ENCODE peak calls at places on chromosomes 13 and 19, in seven cellular contexts. D is left ventricle myocardium inferior, O is prostate gland, U is uterus, Q is brain microvascular endothelial cell, A is esophagus squamous epithelium, X is transverse colon. T is an unnamed sample.

GRCh38 chr13:73610799-73611592 is 523.2 kb downstream of the KLF12 start:
- DNase-seq in D (no peak), O (no peak), U (no peak), Q (no peak), A (no peak), X (no peak), T (no peak)

GRCh38 chr19:8233370-8233769 is 24.2 kb downstream of the CERS4 start:
- DNase-seq in D (no peak), O (no peak), U (no peak), Q (no peak), A (no peak), X (no peak), T (no peak)

GRCh38 chr19:17703823-17704463 is 15.3 kb upstream of the MAP1S start:
- DNase-seq in D (no peak), O (no peak), U (no peak), Q (peak; percentile 36), A (no peak), X (peak; percentile 67), T (peak; percentile 55)

GRCh38 chr19:53772943-53773342 is 51.2 kb downstream of the NLRP12 start:
- DNase-seq in D (no peak), O (peak; percentile 65), U (peak; percentile 17), Q (peak; percentile 70), A (no peak), X (peak; percentile 21), T (no peak)

GRCh38 chr19:55692681-55693081 is 17.7 kb downstream of the EPN1 start:
- DNase-seq in D (peak; percentile 6), O (no peak), U (no peak), Q (no peak), A (no peak), X (no peak), T (no peak)

GRCh38 chr13:28415994-28416411 is 78.9 kb downstream of the FLT1 start:
- DNase-seq in D (no peak), O (no peak), U (no peak), Q (no peak), A (no peak), X (no peak), T (no peak)

GRCh38 chr19:2619076-2619475 is 83.4 kb downstream of the GNG7 start:
- DNase-seq in D (no peak), O (no peak), U (no peak), Q (no peak), A (no peak), X (no peak), T (no peak)

GRCh38 chr19:16381756-16382401 is 57.3 kb downstream of the KLF2 start:
- DNase-seq in D (peak; percentile 80), O (no peak), U (peak; percentile 86), Q (peak; percentile 15), A (no peak), X (peak; percentile 45), T (peak; percentile 83)

GRCh38 chr19:4108767-4109625 is 14.9 kb downstream of the MAP2K2 start:
- DNase-seq in D (no peak), O (no peak), U (no peak), Q (no peak), A (no peak), X (peak; percentile 45), T (no peak)

GRCh38 chr19:10554760-10555612 is 10.8 kb downstream of the KRI1 start:
- DNase-seq in D (no peak), O (no peak), U (no peak), Q (no peak), A (no peak), X (no peak), T (no peak)

GRCh38 chr13:57946361-57946760 is 314.8 kb downstream of the PCDH17 start:
- DNase-seq in D (no peak), O (no peak), U (no peak), Q (no peak), A (no peak), X (no peak), T (no peak)

GRCh38 chr19:58154287-58154678 is 3.7 kb upstream of the ZNF329 start:
- DNase-seq in D (peak; percentile 34), O (peak; percentile 12), U (peak; percentile 61), Q (peak; percentile 16), A (no peak), X (peak; percentile 27), T (peak; percentile 37)

GRCh38 chr19:10991521-10992081 is 30.8 kb downstream of the SMARCA4 start:
- DNase-seq in D (no peak), O (no peak), U (no peak), Q (no peak), A (no peak), X (no peak), T (no peak)

GRCh38 chr19:812819-813358 is 8.9 kb downstream of the PLPPR3 start:
- DNase-seq in D (no peak), O (no peak), U (no peak), Q (no peak), A (no peak), X (no peak), T (no peak)

GRCh38 chr19:8017808-8018207 is 12.4 kb upstream of the ELAVL1 start:
- DNase-seq in D (no peak), O (no peak), U (no peak), Q (no peak), A (no peak), X (peak; percentile 51), T (no peak)

GRCh38 chr13:78660130-78660857 is 1.3 kb upstream of the OBI1 start:
- DNase-seq in D (no peak), O (peak; percentile 4), U (no peak), Q (no peak), A (no peak), X (peak; percentile 11), T (no peak)

GRCh38 chr19:7857727-7858701 is 16.2 kb downstream of the PRR36 start:
- DNase-seq in D (no peak), O (no peak), U (no peak), Q (no peak), A (no peak), X (no peak), T (no peak)

GRCh38 chr19:45782820-45783785 is 813 bp upstream of the DMPK start:
- DNase-seq in D (peak; percentile 85), O (peak; percentile 65), U (peak; percentile 84), Q (peak; percentile 28), A (no peak), X (peak; percentile 52), T (peak; percentile 82)

GRCh38 chr13:64075543-64076271 is 2660.1 kb upstream of the PCDH20 start:
- DNase-seq in D (no peak), O (no peak), U (no peak), Q (no peak), A (no peak), X (no peak), T (no peak)

GRCh38 chr13:67367385-67367784 is 137.2 kb upstream of the PCDH9 start:
- DNase-seq in D (no peak), O (no peak), U (no peak), Q (no peak), A (no peak), X (no peak), T (no peak)

GRCh38 chr13:93903909-93904308 is 575.6 kb downstream of the DCT start:
- DNase-seq in D (no peak), O (no peak), U (no peak), Q (no peak), A (no peak), X (no peak), T (no peak)

GRCh38 chr19:23917856-23918255 is 3.2 kb downstream of the ZNF726 start:
- DNase-seq in D (no peak), O (peak; percentile 14), U (no peak), Q (no peak), A (no peak), X (no peak), T (no peak)

GRCh38 chr19:18304496-18305312 is 18.2 kb downstream of the LSM4 start:
- DNase-seq in D (peak; percentile 89), O (no peak), U (peak; percentile 88), Q (peak; percentile 80), A (no peak), X (peak; percentile 75), T (peak; percentile 89)

GRCh38 chr19:23101241-23101640 is 15.6 kb upstream of the ZNF730 start:
- DNase-seq in D (no peak), O (no peak), U (no peak), Q (no peak), A (no peak), X (no peak), T (no peak)

GRCh38 chr13:93951153-93951552 is 528.3 kb downstream of the DCT start:
- DNase-seq in D (no peak), O (no peak), U (no peak), Q (no peak), A (no peak), X (no peak), T (no peak)

GRCh38 chr19:5131866-5132561 is 163.1 kb downstream of the KDM4B start:
- DNase-seq in D (no peak), O (peak; percentile 69), U (no peak), Q (no peak), A (no peak), X (no peak), T (no peak)
- H3K27ac ChIP-seq in D (no peak overlapping the region), O (peak overlapping the region; percentile 46), U (no peak overlapping the region), Q (no peak overlapping the region), A (no peak overlapping the region), X (no peak overlapping the region), T (no peak overlapping the region)

DNA sequence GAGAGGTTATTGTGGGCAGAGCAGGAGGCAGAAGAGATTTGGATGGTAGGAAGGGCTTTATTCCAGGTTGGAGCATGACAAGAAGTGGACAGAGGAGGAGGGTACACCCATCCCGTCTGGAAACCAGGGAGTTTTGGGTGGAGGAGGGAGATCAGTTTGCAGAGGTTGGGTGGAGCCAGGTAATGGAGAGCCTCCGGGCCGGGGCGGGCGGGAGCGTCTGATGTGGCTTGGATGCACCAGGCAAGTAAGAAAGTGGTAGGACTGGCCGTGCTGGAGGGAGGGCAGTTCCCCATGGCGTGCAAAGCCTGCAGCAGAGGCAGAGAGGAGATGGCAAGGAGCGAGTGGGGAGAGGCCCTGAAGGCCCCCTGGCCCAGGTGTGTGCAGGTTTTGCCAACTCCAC is 10.9 kb downstream of the IGFLR1 start:
- DNase-seq in D (no peak), O (peak; percentile 74), U (no peak), Q (no peak), A (no peak), X (no peak), T (no peak)
- H3K36me3 ChIP-seq in D (peaks cover 89% of the 10 kb centered on the region), O (peaks cover 22% of the 10 kb centered on the region), U (no peaks in the 10 kb centered on the region), Q (peaks cover 78% of the 10 kb centered on the region), A (peaks cover 81% of the 10 kb centered on the region), X (peaks cover 47% of the 10 kb centered on the region), T (peaks cover 98% of the 10 kb centered on the region)

GRCh38 chr13:111561091-111561778 is 240.8 kb downstream of the TEX29 start:
- DNase-seq in D (no peak), O (no peak), U (no peak), Q (no peak), A (no peak), X (no peak), T (no peak)
- TF ChIP-seq CTCF in D (no peak), O (no peak), U (no peak), Q (no peak), A (no peak), X (no peak), T (no peak)

GRCh38 chr19:31352782-31353651 is 3.8 kb upstream of the TSHZ3 start:
- DNase-seq in D (no peak), O (no peak), U (no peak), Q (no peak), A (no peak), X (no peak), T (no peak)

GRCh38 chr19:31350033-31350692 is 927 bp upstream of the TSHZ3 start:
- DNase-seq in D (peak; percentile 53), O (no peak), U (peak; percentile 68), Q (no peak), A (no peak), X (no peak), T (peak; percentile 51)

GRCh38 chr19:31350693-31351211 is 1.5 kb upstream of the TSHZ3 start:
- DNase-seq in D (peak; percentile 68), O (peak; percentile 42), U (peak; percentile 69), Q (peak; percentile 22), A (no peak), X (peak; percentile 41), T (peak; percentile 65)

GRCh38 chr19:31352296-31352781 is 3.1 kb upstream of the TSHZ3 start:
- DNase-seq in D (no peak), O (no peak), U (no peak), Q (no peak), A (no peak), X (no peak), T (no peak)

GRCh38 chr19:31351212-31352193 is 2.3 kb upstream of the TSHZ3 start:
- DNase-seq in D (peak; percentile 44), O (peak; percentile 41), U (peak; percentile 56), Q (peak; percentile 51), A (no peak), X (peak; percentile 31), T (no peak)
- H3K27ac ChIP-seq in D (peak overlapping the region; percentile 96), O (peak overlapping the region; percentile 92), U (peak overlapping the region; percentile 99), Q (peak overlapping the region; percentile 78), A (peak overlapping the region; percentile 65), X (peak overlapping the region; percentile 93), T (peak overlapping the region; percentile 98)

T was measured in heart right ventricle.